ENCODE peak calls at places on chromosome 16, in six cellular contexts. Y is CD8-positive, alpha-beta T cell; J is ovary; R is lower lobe of right lung; G is glutamatergic neuron; E is heart right ventricle. C is an unnamed sample.

GRCh38 chr16:19071811-19072777 is 4.7 kb downstream of the COQ7 start:
- DNase-seq in Y (peak), E (peak), R (peak), G (peak), J (no peak), C (peak)

GRCh38 chr16:52463904-52464303 is 83.0 kb downstream of the TOX3 start:
- DNase-seq in J (no peak), Y (no peak), E (no peak), G (no peak), R (no peak), C (no peak)

GRCh38 chr16:18050777-18051176 is 285.8 kb downstream of the NPIPA8 start:
- DNase-seq in R (no peak), E (no peak), G (no peak), J (no peak), Y (no peak), C (no peak)

GRCh38 chr16:56939801-56940200 is 7.9 kb downstream of the HERPUD1 start:
- DNase-seq in J (no peak), Y (no peak), G (no peak), R (no peak), E (no peak), C (no peak)

GRCh38 chr16:30841332-30841731 is 52.5 kb downstream of the BCL7C start:
- DNase-seq in R (no peak), Y (no peak), E (no peak), G (no peak), J (no peak), C (no peak)

GRCh38 chr16:46573008-46573833 is 48.0 kb downstream of the SHCBP1 start:
- DNase-seq in E (no peak), G (no peak), J (no peak), R (no peak), Y (no peak), C (no peak)

GRCh38 chr16:57115504-57116182 is 23.3 kb downstream of the CPNE2 start:
- DNase-seq in Y (no peak), E (peak), G (no peak), J (peak), R (no peak), C (no peak)

GRCh38 chr16:56869513-56870270 is 4.7 kb downstream of the SLC12A3 start:
- DNase-seq in R (peak), G (no peak), Y (no peak), J (no peak), E (no peak), C (peak)

GRCh38 chr16:24525970-24526559 is 13.3 kb upstream of the RBBP6 start:
- DNase-seq in Y (no peak), E (no peak), G (no peak), R (no peak), J (no peak), C (no peak)

GRCh38 chr16:48013476-48013875 is 142.3 kb downstream of the ABCC12 start:
- DNase-seq in Y (no peak), E (no peak), G (no peak), J (no peak), R (no peak), C (no peak)

GRCh38 chr16:51125992-51126391 is 25.1 kb downstream of the SALL1 start:
- DNase-seq in R (no peak), G (no peak), E (no peak), J (no peak), Y (no peak), C (no peak)
- TF ChIP-seq CTCF in R (no peak), G (peak), E (no peak), J (no peak), Y (no peak), C (no peak)

DNA sequence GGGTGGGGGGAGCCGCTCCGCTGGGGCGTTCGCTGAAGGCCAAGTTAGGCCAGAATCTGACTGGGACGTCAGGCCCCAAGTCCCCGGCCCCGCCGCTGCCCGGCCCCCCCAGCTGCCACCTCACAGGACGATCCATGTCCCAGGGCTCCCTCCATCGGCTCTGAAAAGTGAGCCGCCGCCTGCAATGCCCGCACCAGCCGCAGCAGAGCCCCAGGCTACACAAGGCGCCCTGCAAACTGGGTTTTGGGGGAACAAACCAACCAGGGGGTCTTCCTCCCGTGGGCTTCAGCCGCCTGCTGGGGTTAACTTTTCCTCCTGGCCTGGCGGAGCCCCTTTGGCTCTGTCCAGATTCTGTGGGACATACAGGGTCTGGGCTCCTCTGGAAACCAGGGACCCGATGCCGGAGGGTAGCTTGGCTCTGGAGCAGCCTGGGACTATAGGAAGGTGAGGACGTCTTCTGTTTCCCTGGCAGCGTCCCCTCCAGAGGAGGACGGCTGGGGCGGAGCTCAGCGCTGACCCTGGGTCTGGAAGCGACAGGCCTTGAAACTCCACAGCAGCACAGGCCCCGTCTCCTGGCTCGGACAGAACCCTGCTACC is 835 bp downstream of the NME4 start:
- DNase-seq in G (peak), J (peak), E (peak), R (peak), Y (peak), C (peak)
- TF ChIP-seq CTCF in G (no peak), J (peak), E (peak), R (peak), Y (no peak), C (no peak)

DNA sequence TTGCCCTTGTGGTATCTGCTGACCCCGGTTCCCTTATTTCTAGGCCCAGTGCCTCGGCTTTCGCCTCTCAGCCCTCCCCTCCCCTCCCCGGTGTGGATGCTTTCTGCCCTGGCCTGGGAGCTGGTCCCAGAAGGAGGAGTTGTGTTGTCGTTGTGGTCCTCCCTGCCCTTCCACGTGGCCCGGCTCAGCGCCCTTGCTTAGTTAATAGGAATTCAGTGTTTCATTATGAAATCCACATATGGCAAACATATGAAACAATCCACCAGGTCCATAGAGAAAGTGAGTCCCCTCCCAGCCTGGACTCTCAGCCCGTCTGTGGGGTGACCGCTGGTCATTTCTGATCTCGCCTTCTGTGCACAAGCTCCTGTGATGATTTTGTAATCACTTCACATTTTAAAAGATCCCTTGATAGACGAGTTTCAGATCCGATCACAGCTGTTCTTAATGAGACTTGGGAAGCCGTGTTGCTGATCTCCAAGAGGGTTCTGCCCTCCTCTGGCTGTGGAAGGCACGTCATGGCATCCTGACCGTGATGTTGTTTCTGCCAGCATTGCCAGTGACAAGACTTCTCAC is 112.1 kb downstream of the BANP start:
- DNase-seq in Y (no peak), E (no peak), G (no peak), R (no peak), J (peak), C (no peak)
- TF ChIP-seq CTCF in Y (no peak), E (peak), G (no peak), R (no peak), J (no peak), C (no peak)

GRCh38 chr16:86405319-86405718 is 105.0 kb upstream of the FOXF1 start:
- DNase-seq in G (no peak), E (no peak), Y (no peak), J (no peak), R (no peak), C (no peak)
- TF ChIP-seq CTCF in G (no peak), E (no peak), Y (no peak), J (no peak), R (no peak), C (no peak)

C was measured in Calu3.